ENCODE peak calls at places on chromosomes 4 and X, in eight cellular contexts. L is A549, O is HCT116, Q is H1, Z is K562, W is GM12878, X is HepG2, J is endothelial cell of umbilical vein. S is an unnamed sample.

GRCh38 chrX:46673596-46673995 is 85.3 kb downstream of the SLC9A7 start:
- DNase-seq in L (no peak), O (no peak), Q (no peak), Z (no peak), W (no peak), X (no peak), J (no peak), S (no peak)

GRCh38 chrX:154714925-154715324 is 36.0 kb downstream of the GAB3 start:
- DNase-seq in L (peak; percentile 45), O (peak; percentile 23), Q (peak; percentile 53), Z (peak; percentile 62), W (no peak), X (peak; percentile 12), J (peak; percentile 62), S (peak; percentile 71)

GRCh38 chr4:56424697-56425514 is 10.5 kb downstream of the PPAT start:
- DNase-seq in L (peak; percentile 7), O (no peak), Q (no peak), Z (peak; percentile 20), W (no peak), X (no peak), J (peak; percentile 61), S (peak; percentile 51)

GRCh38 chrX:25125483-25125882 is 109.7 kb upstream of the ARX start:
- DNase-seq in L (no peak), O (no peak), Q (no peak), Z (no peak), W (no peak), X (peak; percentile 9), J (no peak), S (no peak)

GRCh38 chrX:13774696-13775095 is 40.1 kb downstream of the OFD1 start:
- DNase-seq in L (no peak), O (no peak), Q (no peak), Z (no peak), W (no peak), X (no peak), J (no peak), S (no peak)

GRCh38 chr4:78056265-78057129 is 626 bp upstream of the FRAS1 start:
- DNase-seq in L (peak; percentile 80), O (peak; percentile 93), Q (peak; percentile 84), Z (peak; percentile 23), W (no peak), X (peak; percentile 92), J (peak; percentile 41), S (peak; percentile 7)

GRCh38 chr4:8507251-8507570 is 66.6 kb downstream of the TRMT44 start:
- DNase-seq in L (no peak), O (no peak), Q (no peak), Z (no peak), W (no peak), X (no peak), J (no peak), S (no peak)

GRCh38 chrX:114201622-114202021 is 382.3 kb upstream of the HTR2C start:
- DNase-seq in L (no peak), O (no peak), Q (no peak), Z (no peak), W (no peak), X (no peak), J (no peak), S (no peak)

GRCh38 chr4:88008133-88008621 is 742 bp downstream of the PKD2 start:
- DNase-seq in L (peak; percentile 30), O (no peak), Q (peak; percentile 64), Z (no peak), W (no peak), X (peak; percentile 26), J (peak; percentile 56), S (peak; percentile 57)

GRCh38 chr4:76199664-76200211 is 13.9 kb downstream of the SCARB2 start:
- DNase-seq in L (no peak), O (no peak), Q (no peak), Z (no peak), W (peak; percentile 81), X (no peak), J (peak; percentile 59), S (no peak)

GRCh38 chr4:146435962-146436361 is 85.8 kb downstream of the SLC10A7 start:
- DNase-seq in L (no peak), O (no peak), Q (no peak), Z (no peak), W (no peak), X (no peak), J (no peak), S (no peak)

GRCh38 chrX:9458516-9459078 is 6.3 kb upstream of the TBL1X start:
- DNase-seq in L (no peak), O (no peak), Q (no peak), Z (no peak), W (no peak), X (no peak), J (no peak), S (no peak)

GRCh38 chr4:123343400-123344060 is 53.1 kb upstream of the SPRY1 start:
- DNase-seq in L (no peak), O (no peak), Q (no peak), Z (no peak), W (no peak), X (no peak), J (peak; percentile 97), S (no peak)

DNA sequence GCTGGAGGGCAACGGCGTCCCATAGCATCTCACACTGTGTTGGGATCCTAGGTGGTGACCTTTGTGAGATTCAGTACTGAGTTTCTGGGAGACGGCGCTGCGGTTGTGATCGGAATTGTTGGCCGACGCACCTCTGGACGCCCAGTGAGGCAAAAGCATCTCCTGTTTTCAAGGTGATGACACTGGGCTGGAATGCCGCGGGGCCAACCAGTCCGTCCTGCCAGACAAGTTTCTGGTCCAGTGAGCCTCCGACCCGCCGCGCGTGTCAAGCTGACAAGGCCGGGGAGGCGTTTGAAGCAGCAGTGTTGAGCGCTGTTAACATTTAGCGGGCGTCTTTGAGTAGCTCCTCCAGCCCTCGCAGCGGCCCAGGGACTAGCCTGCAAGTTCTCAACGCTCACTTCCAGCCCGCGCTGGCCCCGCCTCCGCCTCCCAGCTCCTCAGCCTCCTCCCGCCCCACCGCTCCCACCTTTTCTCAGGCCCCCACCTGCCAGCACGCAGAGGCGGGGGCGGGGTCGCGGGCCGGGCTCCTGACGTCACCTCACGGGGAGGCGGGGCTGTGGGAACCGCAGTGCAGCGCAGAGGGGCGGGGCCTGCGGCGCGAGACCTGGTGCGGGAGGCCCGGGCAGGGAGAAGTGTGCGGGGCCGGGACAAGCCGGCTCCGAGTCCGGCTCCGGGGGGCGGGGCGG is 482 bp upstream of the CDS1 start:
- DNase-seq in L (peak; percentile 68), O (peak; percentile 81), Q (peak; percentile 100), Z (peak; percentile 96), W (no peak), X (peak; percentile 61), J (peak; percentile 50), S (peak; percentile 71)
- TF ChIP-seq POLR2A in L (no peak), O (no peak), Q (peak; percentile 15), Z (no peak), W (no peak), X (no peak), J (no peak), S (no peak)

GRCh38 chrX:22136711-22137110 is 104.6 kb downstream of the PHEX start:
- DNase-seq in L (no peak), O (no peak), Q (no peak), Z (no peak), W (no peak), X (no peak), J (no peak), S (no peak)

GRCh38 chrX:22135171-22135711 is 103.1 kb downstream of the PHEX start:
- DNase-seq in L (peak; percentile 37), O (no peak), Q (no peak), Z (no peak), W (no peak), X (no peak), J (peak; percentile 35), S (no peak)

GRCh38 chrX:22141061-22141460 is 108.9 kb downstream of the PHEX start:
- DNase-seq in L (no peak), O (no peak), Q (no peak), Z (no peak), W (no peak), X (no peak), J (no peak), S (no peak)

GRCh38 chrX:22134681-22135080 is 102.6 kb downstream of the PHEX start:
- DNase-seq in L (peak; percentile 48), O (no peak), Q (no peak), Z (no peak), W (no peak), X (peak; percentile 22), J (peak; percentile 73), S (no peak)

DNA sequence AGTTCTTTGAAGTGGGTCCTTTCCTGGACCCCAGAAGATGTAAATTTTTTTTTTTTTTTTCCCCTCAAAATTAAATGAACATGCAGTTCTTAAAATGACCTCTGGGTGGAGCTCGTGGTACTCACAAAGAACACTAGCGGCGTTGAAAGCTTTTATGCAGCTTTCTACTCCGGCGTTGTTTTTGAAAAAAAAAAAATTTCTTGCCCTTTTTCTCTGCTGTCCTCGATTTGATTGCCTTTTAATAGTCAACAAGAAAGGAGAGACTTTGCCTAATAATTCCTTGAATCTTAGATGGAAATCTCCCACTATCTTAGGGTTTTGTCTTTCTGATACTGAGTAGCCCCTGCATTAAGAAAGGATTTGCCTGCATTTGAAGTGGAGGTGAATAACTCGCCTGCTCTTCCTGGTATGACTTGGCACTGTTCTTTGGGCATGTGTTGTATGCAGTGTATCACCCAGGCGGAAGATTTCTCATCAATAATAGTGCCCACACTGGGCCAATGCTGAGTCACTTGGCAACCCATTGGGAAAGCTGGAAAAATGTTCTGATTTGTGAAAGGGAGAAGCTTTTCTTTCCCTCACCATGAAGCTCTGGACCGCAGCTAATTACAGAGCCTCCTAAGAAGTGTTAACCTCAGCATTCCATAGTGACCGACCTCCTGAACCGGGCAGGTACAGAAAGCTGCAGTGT is 104.0 kb downstream of the PHEX start:
- DNase-seq in L (peak; percentile 73), O (peak; percentile 16), Q (no peak), Z (peak; percentile 49), W (no peak), X (peak; percentile 11), J (peak; percentile 75), S (peak; percentile 35)
- TF ChIP-seq CTCF in L (peak; percentile 77), O (peak; percentile 34), Q (peak; percentile 37), Z (peak; percentile 73), W (peak; percentile 51), X (peak; percentile 40), J (peak; percentile 32), S (peak; percentile 25)

GRCh38 chr4:15077969-15078368 is 75.7 kb downstream of the CPEB2 start:
- DNase-seq in L (peak; percentile 36), O (no peak), Q (no peak), Z (no peak), W (no peak), X (peak; percentile 15), J (no peak), S (peak; percentile 74)
- TF ChIP-seq MAX in L (no peak), O (no peak), Q (no peak), Z (no peak), W (no peak), X (no peak), J (no peak), S (no peak)

GRCh38 chr4:36178489-36178888 is 65.8 kb downstream of the ARAP2 start:
- DNase-seq in L (no peak), O (no peak), Q (no peak), Z (no peak), W (no peak), X (no peak), J (no peak), S (no peak)

GRCh38 chr4:36177946-36178345 is 66.4 kb downstream of the ARAP2 start:
- DNase-seq in L (no peak), O (no peak), Q (no peak), Z (no peak), W (no peak), X (no peak), J (no peak), S (no peak)

GRCh38 chr4:36172650-36173049 is 71.7 kb downstream of the ARAP2 start:
- DNase-seq in L (no peak), O (no peak), Q (no peak), Z (no peak), W (no peak), X (no peak), J (no peak), S (no peak)

GRCh38 chr4:36174570-36174969 is 69.7 kb downstream of the ARAP2 start:
- DNase-seq in L (no peak), O (no peak), Q (no peak), Z (no peak), W (no peak), X (no peak), J (no peak), S (no peak)

GRCh38 chr4:36173923-36174322 is 70.4 kb downstream of the ARAP2 start:
- DNase-seq in L (no peak), O (no peak), Q (no peak), Z (no peak), W (no peak), X (no peak), J (no peak), S (no peak)
- TF ChIP-seq POLR2A in L (no peak), O (no peak), Q (no peak), Z (no peak), W (no peak), X (no peak), J (no peak), S (no peak)

S was measured in NB4.